ENCODE peak calls at places on chromosomes 1 and 21, in ten cellular contexts. P is tibial nerve, O is heart left ventricle, R is HCT116, U is ovary, J is right lobe of liver, L is adrenal gland, X is sigmoid colon, M is Peyer's patch, D is uterus. N is an unnamed sample.

GRCh38 chr21:43854773-43855633 is 10.0 kb upstream of the AGPAT3 start:
- DNase-seq in J (no peak), P (no peak), O (peak; percentile 32), X (no peak), D (no peak), R (no peak), U (no peak), M (no peak), L (no peak), N (no peak)

GRCh38 chr1:235843458-235843857 is 23.2 kb downstream of the LYST start:
- DNase-seq in L (no peak), R (peak; percentile 21), M (no peak), J (no peak), P (no peak), U (no peak), X (no peak), D (no peak), O (no peak), N (no peak)

GRCh38 chr1:58628987-58629598 is 52.0 kb upstream of the TACSTD2 start:
- DNase-seq in M (no peak), R (no peak), D (no peak), O (no peak), P (no peak), U (no peak), J (no peak), L (no peak), X (no peak), N (no peak)

GRCh38 chr1:117001254-117001927 is at the start of gene CD101:
- DNase-seq in P (no peak), J (no peak), U (no peak), R (no peak), D (no peak), M (no peak), L (no peak), X (no peak), O (no peak), N (no peak)

GRCh38 chr1:27528701-27529637 is 39.0 kb upstream of the WASF2 start:
- DNase-seq in P (peak; percentile 79), U (peak; percentile 94), J (no peak), X (peak; percentile 95), M (no peak), L (peak; percentile 91), R (no peak), O (peak; percentile 85), D (peak; percentile 95), N (no peak)

GRCh38 chr21:31190516-31190915 is 152.2 kb upstream of the KRTAP19-8 start:
- DNase-seq in P (no peak), J (no peak), M (no peak), R (no peak), L (no peak), X (no peak), D (no peak), U (no peak), O (no peak), N (no peak)

GRCh38 chr1:200131551-200132125 is 104.1 kb downstream of the NR5A2 start:
- DNase-seq in O (no peak), J (no peak), P (no peak), X (no peak), U (no peak), M (peak; percentile 57), L (no peak), D (no peak), R (peak; percentile 31), N (no peak)

GRCh38 chr1:55974714-55975441 is 604.5 kb downstream of the PLPP3 start:
- DNase-seq in O (no peak), U (no peak), R (no peak), P (no peak), X (no peak), J (no peak), L (no peak), D (no peak), M (no peak), N (no peak)

GRCh38 chr1:7943295-7943694 is 2.7 kb upstream of the TNFRSF9 start:
- DNase-seq in L (no peak), U (no peak), R (no peak), D (no peak), M (no peak), O (no peak), P (no peak), J (no peak), X (no peak), N (no peak)

GRCh38 chr1:7940745-7941436 is at the start of gene TNFRSF9:
- DNase-seq in U (no peak), D (no peak), J (peak; percentile 33), P (no peak), M (no peak), R (no peak), L (peak; percentile 27), X (no peak), O (peak; percentile 40), N (no peak)

GRCh38 chr1:7940034-7940433 is 605 bp downstream of the TNFRSF9 start:
- DNase-seq in P (no peak), M (no peak), U (no peak), J (no peak), L (no peak), O (no peak), D (no peak), R (no peak), X (no peak), N (no peak)

GRCh38 chr1:7941437-7941793 is 776 bp upstream of the TNFRSF9 start:
- DNase-seq in M (no peak), U (no peak), O (no peak), X (no peak), D (no peak), P (no peak), L (no peak), R (no peak), J (no peak), N (no peak)

DNA sequence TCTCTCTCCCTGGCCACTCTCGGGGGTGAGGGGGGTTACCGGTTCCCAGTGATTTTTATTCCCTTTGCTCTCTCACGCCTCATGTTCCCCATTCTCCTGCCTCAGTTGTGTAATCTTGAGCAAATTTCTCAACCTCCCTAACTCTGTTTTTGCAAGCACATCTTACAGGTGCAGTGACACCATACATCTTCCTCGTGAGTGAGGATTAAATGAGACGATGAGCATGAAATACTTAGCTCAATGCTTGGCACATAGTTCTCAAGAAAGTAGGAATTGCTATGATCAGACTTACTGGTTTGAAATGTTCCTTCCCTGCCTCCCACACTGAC is 2.0 kb upstream of the TNFRSF9 start:
- DNase-seq in X (no peak), L (no peak), M (no peak), D (no peak), O (no peak), P (no peak), J (no peak), U (no peak), R (no peak), N (no peak)
- H3K4me3 ChIP-seq in X (peak overlapping the region; percentile 39), L (no peak overlapping the region), M (peak overlapping the region; percentile 35), D (peak overlapping the region; percentile 20), O (peak overlapping the region; percentile 30), P (peak overlapping the region; percentile 14), J (no peak overlapping the region), U (no peak overlapping the region), R (no peak overlapping the region), N (peak overlapping the region; percentile 53)

GRCh38 chr1:113946668-113947387 is 17.7 kb downstream of the HIPK1 start:
- DNase-seq in M (no peak), O (no peak), J (no peak), X (no peak), D (no peak), U (no peak), R (no peak), P (no peak), L (no peak), N (no peak)

GRCh38 chr1:113950908-113951307 is 21.8 kb downstream of the HIPK1 start:
- DNase-seq in P (no peak), L (no peak), D (no peak), O (no peak), X (no peak), U (no peak), M (no peak), R (no peak), J (no peak), N (no peak)

GRCh38 chr1:113951719-113952118 is 22.6 kb downstream of the HIPK1 start:
- DNase-seq in L (no peak), R (no peak), X (no peak), P (no peak), D (no peak), U (no peak), J (no peak), M (no peak), O (no peak), N (no peak)

GRCh38 chr1:113947388-113948107 is 18.4 kb downstream of the HIPK1 start:
- DNase-seq in L (no peak), R (no peak), M (no peak), D (no peak), U (no peak), O (no peak), J (no peak), X (no peak), P (no peak), N (no peak)

GRCh38 chr1:113949007-113949406 is 19.9 kb downstream of the HIPK1 start:
- DNase-seq in R (no peak), X (no peak), J (peak; percentile 29), D (peak; percentile 26), L (no peak), U (no peak), M (no peak), O (no peak), P (no peak), N (no peak)
- H3K4me1 ChIP-seq in R (peaks cover 2% of the 10 kb centered on the region), X (no peaks in the 10 kb centered on the region), J (peaks cover 38% of the 10 kb centered on the region), D (no peaks in the 10 kb centered on the region), L (peaks cover 37% of the 10 kb centered on the region), U (peaks cover 11% of the 10 kb centered on the region), M (no peaks in the 10 kb centered on the region), O (peaks cover 10% of the 10 kb centered on the region), P (no peaks in the 10 kb centered on the region), N (peaks cover 54% of the 10 kb centered on the region)

GRCh38 chr1:46001087-46001785 is 131.2 kb downstream of the PIK3R3 start:
- DNase-seq in U (no peak), P (no peak), R (no peak), J (no peak), L (no peak), O (no peak), X (no peak), M (no peak), D (no peak), N (no peak)

GRCh38 chr1:46002751-46003150 is 129.7 kb downstream of the PIK3R3 start:
- DNase-seq in J (no peak), P (no peak), O (no peak), M (no peak), X (no peak), R (no peak), L (no peak), D (no peak), U (no peak), N (no peak)

GRCh38 chr1:45998218-45998617 is 134.2 kb downstream of the PIK3R3 start:
- DNase-seq in O (no peak), X (no peak), J (no peak), P (no peak), D (no peak), U (no peak), L (no peak), R (no peak), M (no peak), N (no peak)

GRCh38 chr1:46003315-46003714 is 129.1 kb downstream of the PIK3R3 start:
- DNase-seq in P (no peak), R (no peak), D (no peak), O (no peak), U (no peak), L (no peak), M (no peak), X (no peak), J (peak; percentile 67), N (no peak)

DNA sequence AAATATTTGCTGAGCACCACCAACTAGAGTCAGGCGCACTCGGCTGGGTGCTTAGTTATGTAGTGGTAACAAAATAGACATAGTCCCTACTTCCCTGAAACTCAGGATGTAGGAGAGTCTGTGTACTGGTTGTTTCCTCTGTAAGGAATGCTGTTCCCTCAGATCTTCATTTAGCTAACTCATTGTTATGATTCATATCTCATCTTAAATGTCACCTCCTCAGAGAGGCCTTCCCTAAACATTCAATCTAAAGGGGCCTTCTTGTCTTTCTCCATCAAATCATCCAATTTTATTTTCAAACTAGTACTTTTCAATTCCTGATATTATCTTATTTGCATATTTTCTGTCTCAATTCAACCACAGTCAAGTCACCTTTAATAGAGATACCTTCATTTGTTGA is 132.9 kb downstream of the PIK3R3 start:
- DNase-seq in J (no peak), M (no peak), U (no peak), X (no peak), L (no peak), P (no peak), D (no peak), O (no peak), R (no peak), N (no peak)
- TF ChIP-seq POLR2A in J (no peak), M (no peak), U (no peak), X (no peak), L (no peak), P (no peak), D (no peak), O (no peak), R (no peak), N (no peak)

GRCh38 chr1:7199077-7199779 is 414.0 kb downstream of the CAMTA1 start:
- DNase-seq in R (no peak), P (no peak), J (no peak), M (no peak), X (no peak), U (no peak), O (no peak), D (no peak), L (no peak), N (no peak)

DNA sequence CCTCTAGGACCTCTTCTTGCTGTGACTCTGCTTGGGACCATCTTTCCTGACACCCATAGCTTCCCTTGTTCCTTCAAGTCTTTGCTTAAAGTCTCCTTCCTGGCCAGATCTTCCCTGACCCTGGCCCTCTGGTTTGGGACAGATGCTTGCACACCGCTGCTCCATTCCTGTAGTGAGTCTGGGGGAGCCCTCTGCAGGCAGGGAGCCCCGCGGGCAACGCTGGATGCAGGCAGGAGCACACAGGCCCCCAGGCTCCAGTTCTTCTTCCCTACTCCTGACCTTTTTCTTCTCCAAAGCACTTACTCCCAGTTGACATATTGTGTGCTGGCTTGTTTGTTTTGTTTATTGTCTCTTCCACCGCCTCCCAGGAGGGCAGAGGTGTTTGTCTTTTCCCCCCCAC is 413.4 kb downstream of the CAMTA1 start:
- DNase-seq in O (no peak), P (no peak), D (no peak), J (no peak), X (no peak), R (no peak), M (no peak), U (no peak), L (no peak), N (no peak)
- H3K4me3 ChIP-seq in O (no peak overlapping the region), P (no peak overlapping the region), D (no peak overlapping the region), J (no peak overlapping the region), X (no peak overlapping the region), R (no peak overlapping the region), M (no peak overlapping the region), U (no peak overlapping the region), L (no peak overlapping the region), N (no peak overlapping the region)

N was measured in esophagus squamous epithelium.